ENCODE peak calls at places on chromosomes 3 and 15, in five cellular contexts. A is CD8-positive, alpha-beta T cell; B is GM10248; J is fibroblast of mammary gland; W is transverse colon. R is an unnamed sample.

GRCh38 chr3:67018105-67018788 is 20.1 kb downstream of the KBTBD8 start:
- DNase-seq in B (no peak), A (no peak), W (peak), J (peak), R (no peak)

GRCh38 chr3:151213881-151214280 is 10.9 kb upstream of the GPR171 start:
- DNase-seq in A (no peak), B (no peak), J (peak), W (no peak), R (no peak)

GRCh38 chr3:44066806-44067205 is 174.9 kb upstream of the TOPAZ1 start:
- DNase-seq in B (no peak), A (no peak), J (no peak), W (no peak), R (no peak)

GRCh38 chr15:90865702-90866101 is 2.7 kb upstream of the FURIN start:
- DNase-seq in W (no peak), A (no peak), B (no peak), J (no peak), R (no peak)

GRCh38 chr15:89654311-89654761 is 931 bp downstream of the KIF7 start:
- DNase-seq in J (peak), A (no peak), B (no peak), W (no peak), R (no peak)

GRCh38 chr3:170532573-170532972 is 53.3 kb downstream of the SLC7A14 start:
- DNase-seq in W (no peak), B (no peak), J (no peak), A (no peak), R (no peak)

GRCh38 chr15:55535436-55535835 is 27.4 kb upstream of the DNAAF4 start:
- DNase-seq in W (no peak), B (no peak), A (no peak), J (no peak), R (no peak)

GRCh38 chr3:122555275-122556071 is 8.6 kb downstream of the PARP9 start:
- DNase-seq in A (no peak), W (no peak), J (peak), B (no peak), R (no peak)

GRCh38 chr3:13546667-13547171 is 2.2 kb upstream of the FBLN2 start:
- DNase-seq in B (no peak), W (no peak), J (no peak), A (no peak), R (no peak)

GRCh38 chr3:127457746-127458145 is 132.8 kb downstream of the TPRA1 start:
- DNase-seq in W (no peak), J (no peak), A (no peak), B (no peak), R (no peak)

GRCh38 chr3:113606539-113607218 is 74.3 kb downstream of the SIDT1 start:
- DNase-seq in B (peak), J (no peak), A (peak), W (peak), R (peak)

GRCh38 chr3:52451237-52452083 is 2.4 kb downstream of the TNNC1 start:
- DNase-seq in A (no peak), W (no peak), B (no peak), J (no peak), R (no peak)

GRCh38 chr15:39213385-39213840 is 367.5 kb upstream of the THBS1 start:
- DNase-seq in B (no peak), J (peak), W (no peak), A (no peak), R (no peak)

GRCh38 chr15:62847900-62848489 is 194.6 kb upstream of the TPM1 start:
- DNase-seq in A (peak), W (peak), J (peak), B (peak), R (no peak)

GRCh38 chr3:172546105-172546504 is 22.9 kb upstream of the TNFSF10 start:
- DNase-seq in J (no peak), B (no peak), A (no peak), W (no peak), R (no peak)

GRCh38 chr3:71393093-71393492 is 190.4 kb downstream of the FOXP1 start:
- DNase-seq in W (no peak), A (no peak), J (no peak), B (peak), R (no peak)

GRCh38 chr3:149535395-149535685 is 60.8 kb downstream of the TM4SF4 start:
- DNase-seq in W (no peak), B (no peak), A (no peak), J (peak), R (no peak)

GRCh38 chr3:31724144-31724543 is 191.4 kb downstream of the STT3B start:
- DNase-seq in B (no peak), W (no peak), J (no peak), A (no peak), R (no peak)

GRCh38 chr3:18207232-18207631 is 217.9 kb downstream of the SATB1 start:
- DNase-seq in J (no peak), A (no peak), W (no peak), B (no peak), R (no peak)

GRCh38 chr3:15099364-15100098 is 583 bp upstream of the RBSN start:
- DNase-seq in B (no peak), A (peak), J (no peak), W (peak), R (no peak)

GRCh38 chr3:52286777-52287110 is 884 bp upstream of the GLYCTK start:
- DNase-seq in B (no peak), W (no peak), A (no peak), J (peak), R (no peak)

GRCh38 chr3:184227481-184227935 is 1.9 kb upstream of the VWA5B2 start:
- DNase-seq in A (peak), W (peak), J (peak), B (peak), R (no peak)

GRCh38 chr3:184228376-184229137 is 828 bp upstream of the VWA5B2 start:
- DNase-seq in J (no peak), B (peak), W (no peak), A (no peak), R (no peak)

GRCh38 chr3:184230081-184230602 is 757 bp downstream of the VWA5B2 start:
- DNase-seq in A (no peak), B (peak), J (no peak), W (no peak), R (peak)

GRCh38 chr3:184230603-184231528 is 1.5 kb downstream of the VWA5B2 start:
- DNase-seq in B (no peak), J (no peak), W (peak), A (no peak), R (no peak)

GRCh38 chr3:184229424-184230080 is at the start of gene VWA5B2:
- DNase-seq in W (peak), J (no peak), B (peak), A (peak), R (peak)
- TF ChIP-seq CTCF in W (no peak), J (no peak), B (no peak), A (peak), R (no peak)

DNA sequence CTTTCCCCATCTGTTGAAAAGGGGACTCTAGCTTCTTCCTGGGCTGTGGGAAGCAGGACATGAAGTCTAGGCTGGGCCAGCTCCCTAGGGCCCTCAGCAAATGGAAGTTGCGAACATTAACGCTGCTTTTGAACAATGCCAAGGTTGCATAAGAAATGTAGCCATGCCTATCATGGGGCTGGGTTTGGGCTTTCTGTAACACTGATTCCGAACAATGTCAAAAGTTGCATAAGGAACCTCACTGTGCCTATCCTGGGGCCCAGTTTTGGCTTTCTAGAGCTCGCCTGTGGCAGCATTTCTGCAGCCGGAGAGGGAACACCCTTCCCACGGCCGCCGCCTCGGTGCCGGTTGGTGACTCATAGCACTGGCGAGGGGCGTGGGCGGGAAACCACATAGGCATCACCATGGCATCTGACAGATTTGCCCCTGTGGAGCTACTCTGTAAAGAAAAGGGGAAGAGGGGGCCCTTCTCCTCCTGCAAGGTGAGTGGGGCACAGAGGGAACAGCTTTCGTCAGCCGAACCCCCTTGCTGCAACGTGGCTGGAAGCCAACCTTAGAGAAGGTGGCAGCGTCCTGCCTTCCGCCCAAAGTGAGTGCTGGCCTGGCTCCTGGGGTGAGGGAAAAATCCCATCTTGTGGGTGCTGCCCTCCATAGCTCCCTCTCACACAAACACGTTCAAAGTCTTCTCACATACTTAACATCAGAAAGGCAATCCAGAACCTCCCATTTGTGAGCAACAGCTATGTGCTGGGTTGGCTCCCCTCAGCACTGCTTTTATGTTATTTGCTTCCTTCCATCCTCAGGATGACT is 46.6 kb upstream of the ATP2B2 start:
- DNase-seq in J (peak), B (no peak), A (peak), W (peak), R (peak)
- TF ChIP-seq CTCF in J (no peak), B (no peak), A (no peak), W (no peak), R (no peak)

GRCh38 chr15:53472883-53473282 is 286.6 kb downstream of the WDR72 start:
- DNase-seq in W (no peak), J (no peak), A (no peak), B (no peak), R (no peak)
- TF ChIP-seq CTCF in W (no peak), J (no peak), A (no peak), B (no peak), R (no peak)

DNA sequence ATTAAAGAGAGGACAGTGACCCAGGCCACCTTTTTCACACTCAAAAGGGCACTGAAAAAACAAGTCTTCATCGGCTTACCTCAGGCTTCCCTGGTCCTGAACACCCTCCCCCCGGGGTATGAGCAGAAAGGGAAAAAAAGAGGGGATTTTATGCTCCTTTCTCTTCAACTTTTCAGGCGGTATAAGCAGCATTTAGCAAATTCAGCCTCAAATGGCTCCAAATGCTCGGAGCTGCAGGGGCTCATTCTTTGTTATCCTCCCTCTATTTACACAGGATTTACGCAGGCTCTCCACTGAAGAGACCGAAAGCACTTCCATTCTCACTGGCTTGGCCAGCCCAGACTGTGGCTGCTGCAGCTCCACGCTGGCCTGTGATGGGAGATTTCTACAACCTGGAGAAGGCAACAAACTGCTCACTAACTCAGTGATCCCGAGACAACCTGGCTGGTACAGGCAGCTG is 54.5 kb downstream of the MEIS2 start:
- DNase-seq in W (no peak), J (no peak), B (no peak), A (no peak), R (no peak)
- TF ChIP-seq CTCF in W (no peak), J (no peak), B (no peak), A (no peak), R (no peak)

GRCh38 chr3:190017575-190018288 is 103.0 kb downstream of the P3H2 start:
- DNase-seq in B (no peak), J (peak), A (no peak), W (peak), R (no peak)
- TF ChIP-seq CTCF in B (peak), J (peak), A (no peak), W (peak), R (no peak)

GRCh38 chr3:185215873-185216586 is 37.8 kb downstream of the EHHADH start:
- DNase-seq in B (peak), J (peak), A (no peak), W (no peak), R (no peak)
- TF ChIP-seq CTCF in B (peak), J (peak), A (peak), W (peak), R (no peak)

GRCh38 chr3:99213019-99213418 is 311.5 kb upstream of the DCBLD2 start:
- DNase-seq in B (no peak), A (no peak), J (no peak), W (no peak), R (no peak)

GRCh38 chr3:99211309-99211708 is 309.8 kb upstream of the DCBLD2 start:
- DNase-seq in W (no peak), J (no peak), B (no peak), A (no peak), R (no peak)
- TF ChIP-seq CTCF in W (no peak), J (no peak), B (no peak), A (no peak), R (no peak)

DNA sequence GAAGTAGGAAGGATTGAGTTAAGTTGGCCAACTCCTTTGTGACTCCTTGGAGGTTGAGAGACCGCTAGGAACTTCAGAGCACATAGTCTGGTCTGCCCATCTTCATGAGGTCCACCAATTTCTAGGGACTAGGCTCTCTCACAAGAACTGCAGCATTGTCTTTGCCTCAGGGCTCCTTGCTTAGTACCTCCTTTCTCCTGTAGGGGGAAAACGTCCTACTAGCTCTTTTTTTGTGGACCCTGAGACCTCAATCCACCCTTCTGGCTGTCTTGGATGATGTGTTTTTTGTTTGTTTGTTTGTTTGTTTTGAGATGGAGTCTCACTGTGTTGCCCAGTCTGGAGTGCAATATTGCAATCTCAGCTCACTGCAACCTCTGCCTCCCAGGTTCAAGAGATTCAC is 21.6 kb downstream of the REC114 start:
- DNase-seq in B (no peak), W (no peak), J (no peak), A (no peak), R (no peak)
- TF ChIP-seq CTCF in B (no peak), W (no peak), J (peak), A (no peak), R (no peak)